ENCODE peak calls at places on chromosomes 11 and 22, in nine cellular contexts. O is esophagus squamous epithelium, C is MM.1S, X is Peyer's patch, G is SJSA1, Z is GM23338, N is psoas muscle, V is mesenchymal stem cell, W is prostate gland. I is an unnamed sample. For H3K36me3, the result is how much of the 10 kb centered on the place peaks cover.

GRCh38 chr22:21567456-21568206 is at the start of gene UBE2L3:
- DNase-seq in G (peak), V (peak), Z (peak), N (peak), W (peak), C (peak), X (peak), O (no peak), I (peak)

GRCh38 chr11:707817-708420 is 1.9 kb downstream of the EPS8L2 start:
- DNase-seq in N (no peak), G (no peak), C (no peak), Z (no peak), V (no peak), O (no peak), X (no peak), W (no peak), I (no peak)

GRCh38 chr11:22711212-22711770 is 44.9 kb downstream of the GAS2 start:
- DNase-seq in N (no peak), Z (no peak), C (no peak), V (no peak), W (peak), X (no peak), O (no peak), G (no peak), I (no peak)

GRCh38 chr11:20084921-20085814 is 75.1 kb downstream of the DBX1 start:
- DNase-seq in C (no peak), V (no peak), W (no peak), O (no peak), G (no peak), X (no peak), N (no peak), Z (peak), I (no peak)

GRCh38 chr11:119976805-119977583 is 160.9 kb downstream of the TRIM29 start:
- DNase-seq in C (no peak), Z (no peak), W (no peak), V (no peak), G (no peak), O (no peak), X (no peak), N (no peak), I (no peak)

GRCh38 chr11:62534779-62535545 is 11.6 kb downstream of the AHNAK start:
- DNase-seq in Z (no peak), O (no peak), V (no peak), W (no peak), X (no peak), N (no peak), G (no peak), C (no peak), I (peak)

GRCh38 chr11:23205156-23205871 is 345.0 kb upstream of the CCDC179 start:
- DNase-seq in V (peak), Z (no peak), W (no peak), N (no peak), O (no peak), C (no peak), G (no peak), X (no peak), I (no peak)

GRCh38 chr11:47466701-47467250 is 17.8 kb upstream of the RAPSN start:
- DNase-seq in V (no peak), Z (peak), C (no peak), W (no peak), O (no peak), G (no peak), X (no peak), N (peak), I (peak)

GRCh38 chr11:88266919-88267318 is 70.6 kb downstream of the CTSC start:
- DNase-seq in O (no peak), W (no peak), V (no peak), N (no peak), Z (no peak), G (no peak), C (no peak), X (no peak), I (no peak)

GRCh38 chr22:44364750-44365118 is 52.0 kb upstream of the SHISAL1 start:
- DNase-seq in O (no peak), V (no peak), N (peak), Z (no peak), X (no peak), C (no peak), G (no peak), W (no peak), I (peak)

GRCh38 chr11:126058090-126058489 is 4.6 kb downstream of the CDON start:
- DNase-seq in V (no peak), O (no peak), C (no peak), N (no peak), W (no peak), G (no peak), X (no peak), Z (no peak), I (no peak)

GRCh38 chr22:27690596-27690995 is 111.0 kb downstream of the MN1 start:
- DNase-seq in G (no peak), C (no peak), O (no peak), W (no peak), X (no peak), N (no peak), V (no peak), Z (no peak), I (no peak)

GRCh38 chr11:132590986-132591385 is 941.3 kb downstream of the OPCML start:
- DNase-seq in W (no peak), O (no peak), G (no peak), C (no peak), Z (no peak), V (no peak), X (no peak), N (no peak), I (no peak)

GRCh38 chr11:32485733-32486132 is 50.4 kb upstream of the WT1 start:
- DNase-seq in C (no peak), X (no peak), G (no peak), Z (no peak), V (no peak), N (no peak), W (no peak), O (no peak), I (no peak)

GRCh38 chr22:31509041-31509440 is 12.7 kb downstream of the SFI1 start:
- DNase-seq in G (no peak), V (no peak), C (no peak), Z (no peak), O (no peak), W (no peak), N (no peak), X (no peak), I (no peak)

GRCh38 chr22:31508536-31508935 is 12.2 kb downstream of the SFI1 start:
- DNase-seq in Z (no peak), N (no peak), G (no peak), X (no peak), V (no peak), C (no peak), O (no peak), W (no peak), I (no peak)

GRCh38 chr22:31501738-31502137 is 5.4 kb downstream of the SFI1 start:
- DNase-seq in O (no peak), C (no peak), G (no peak), Z (no peak), W (no peak), N (no peak), V (no peak), X (no peak), I (no peak)

DNA sequence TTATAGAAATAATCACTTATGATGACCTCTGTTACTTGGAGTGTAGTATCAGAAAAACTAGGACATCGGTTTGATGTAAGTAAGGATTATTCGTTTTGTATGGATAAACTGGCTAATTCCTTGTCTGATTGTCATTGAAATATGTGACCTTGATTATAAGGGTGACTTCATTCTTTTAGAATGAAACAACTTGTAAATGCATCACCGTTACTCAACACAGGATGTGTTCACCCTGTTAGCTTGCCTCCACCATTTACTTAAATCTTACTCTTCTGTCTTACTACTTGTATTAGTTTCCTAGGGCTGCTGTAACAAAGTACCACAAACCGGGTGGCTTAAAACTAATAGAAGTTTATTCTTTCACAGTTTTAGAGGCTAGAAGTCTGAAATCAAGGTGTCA is 7.9 kb downstream of the SFI1 start:
- DNase-seq in G (no peak), O (no peak), N (no peak), V (peak), W (no peak), X (no peak), Z (no peak), C (no peak), I (no peak)
- H3K36me3 ChIP-seq in G (under half), O (under half), N (under half), V (under half), W (under half), X (under half), Z (under half), C (under half), I (under half)

DNA sequence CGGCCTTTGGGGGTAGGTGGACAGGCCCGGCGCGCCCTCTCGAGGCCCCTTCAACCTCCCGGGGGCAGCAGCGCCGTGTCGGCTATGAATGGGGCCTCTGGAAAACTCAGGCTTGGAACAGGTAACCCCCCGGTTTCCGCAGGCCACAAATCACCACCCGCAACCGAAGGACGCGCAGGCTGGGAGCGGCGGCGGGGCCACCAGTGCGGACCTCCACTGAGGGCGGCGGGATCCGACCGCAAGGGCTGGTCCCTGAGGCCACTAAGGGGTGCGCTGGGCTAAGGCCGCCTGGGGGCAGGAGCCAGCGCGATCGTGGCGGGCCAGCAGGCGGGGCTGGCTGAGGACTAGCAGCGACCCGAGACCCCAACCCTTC is 695 bp upstream of the ATF4 start:
- DNase-seq in O (no peak), Z (peak), V (peak), X (peak), N (peak), C (peak), W (peak), G (no peak), I (peak)
- H3K36me3 ChIP-seq in O (under half), Z (under half), V (under half), X (half or more), N (half or more), C (under half), W (under half), G (half or more), I (under half)

DNA sequence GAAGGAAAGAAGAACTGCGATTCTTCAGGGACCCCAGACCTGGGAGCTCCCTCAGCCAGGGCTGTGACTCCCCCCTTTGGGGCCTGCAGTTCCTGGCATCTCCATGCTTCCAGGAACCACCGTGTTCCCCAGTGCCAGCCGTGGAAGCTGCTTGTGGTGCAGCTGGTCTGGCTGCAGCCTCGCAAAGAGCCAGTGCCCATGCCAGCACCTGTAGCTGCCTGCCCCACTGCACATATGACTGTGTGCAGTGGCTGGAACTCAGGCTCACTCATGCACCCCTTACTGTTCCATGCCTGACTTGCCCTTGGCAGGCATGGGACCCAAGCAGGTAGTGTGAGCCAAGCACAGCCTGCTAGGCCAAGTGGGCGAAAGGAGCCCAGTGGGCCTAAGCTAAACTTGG is 401.3 kb downstream of the LRRC4C start:
- DNase-seq in O (no peak), C (no peak), G (no peak), V (no peak), W (no peak), Z (no peak), N (no peak), X (no peak), I (no peak)
- H3K36me3 ChIP-seq in O (under half), C (under half), G (under half), V (under half), W (under half), Z (under half), N (under half), X (under half), I (under half)

GRCh38 chr11:34114471-34114870 is 9.0 kb downstream of the NAT10 start:
- DNase-seq in V (no peak), Z (no peak), N (no peak), X (no peak), O (no peak), G (no peak), C (no peak), W (no peak), I (no peak)
- H3K36me3 ChIP-seq in V (half or more), Z (half or more), N (half or more), X (half or more), O (half or more), G (half or more), C (under half), W (under half), I (under half)

GRCh38 chr22:24217384-24217783 is 27.5 kb downstream of the GGT5 start:
- DNase-seq in N (no peak), V (no peak), C (no peak), G (no peak), X (no peak), O (no peak), Z (no peak), W (no peak), I (no peak)
- H3K36me3 ChIP-seq in N (under half), V (under half), C (under half), G (under half), X (under half), O (under half), Z (under half), W (under half), I (under half)

I was measured in aorta.